ENCODE peak calls at places on chromosomes 7 and 10, in six cellular contexts. One of them, this sample, is unnamed.

GRCh38 chr10:79324032-79324695 is 23.1 kb upstream of the PPIF start:
- DNase-seq in K562: no peak
- DNase-seq in H1: no peak
- DNase-seq in GM12878: no peak
- DNase-seq in NT2/D1: no peak
- DNase-seq in HepG2: no peak
- DNase-seq in this sample: no peak

GRCh38 chr7:55074008-55074499 is 55.2 kb downstream of the EGFR start:
- DNase-seq in K562: no peak
- DNase-seq in H1: no peak
- DNase-seq in GM12878: peak; percentile 91
- DNase-seq in NT2/D1: no peak
- DNase-seq in HepG2: peak; percentile 44
- DNase-seq in this sample: peak; percentile 95

GRCh38 chr10:78326372-78326771 is 292.7 kb downstream of the RPS24 start:
- DNase-seq in K562: no peak
- DNase-seq in H1: no peak
- DNase-seq in GM12878: no peak
- DNase-seq in NT2/D1: no peak
- DNase-seq in HepG2: no peak
- DNase-seq in this sample: no peak

GRCh38 chr7:132735476-132735875 is 159.2 kb upstream of the PLXNA4 start:
- DNase-seq in K562: no peak
- DNase-seq in H1: no peak
- DNase-seq in GM12878: no peak
- DNase-seq in NT2/D1: no peak
- DNase-seq in HepG2: no peak
- DNase-seq in this sample: no peak

GRCh38 chr7:150824379-150825177 is 24.0 kb downstream of the TMEM176A start:
- DNase-seq in K562: peak; percentile 84
- DNase-seq in H1: no peak
- DNase-seq in GM12878: no peak
- DNase-seq in NT2/D1: no peak
- DNase-seq in HepG2: no peak
- DNase-seq in this sample: no peak

GRCh38 chr7:101783381-101784181 is 33.8 kb upstream of the CUX1 start:
- DNase-seq in K562: no peak
- DNase-seq in H1: no peak
- DNase-seq in GM12878: no peak
- DNase-seq in NT2/D1: no peak
- DNase-seq in HepG2: no peak
- DNase-seq in this sample: no peak

GRCh38 chr10:124180947-124181549 is 87.7 kb upstream of the CHST15 start:
- DNase-seq in K562: no peak
- DNase-seq in H1: peak; percentile 7
- DNase-seq in GM12878: peak; percentile 11
- DNase-seq in NT2/D1: no peak
- DNase-seq in HepG2: no peak
- DNase-seq in this sample: no peak

GRCh38 chr10:21482821-21483220 is 42.7 kb downstream of the SKIDA1 start:
- DNase-seq in K562: no peak
- DNase-seq in H1: no peak
- DNase-seq in GM12878: no peak
- DNase-seq in NT2/D1: no peak
- DNase-seq in HepG2: no peak
- DNase-seq in this sample: no peak

GRCh38 chr7:12554421-12554820 is 16.1 kb upstream of the SCIN start:
- DNase-seq in K562: no peak
- DNase-seq in H1: no peak
- DNase-seq in GM12878: no peak
- DNase-seq in NT2/D1: no peak
- DNase-seq in HepG2: no peak
- DNase-seq in this sample: no peak

GRCh38 chr7:148927141-148927540 is 43.0 kb upstream of the EZH2 start:
- DNase-seq in K562: no peak
- DNase-seq in H1: no peak
- DNase-seq in GM12878: no peak
- DNase-seq in NT2/D1: no peak
- DNase-seq in HepG2: no peak
- DNase-seq in this sample: no peak

GRCh38 chr10:130038019-130038555 is 72.5 kb downstream of the C10orf143 start:
- DNase-seq in K562: no peak
- DNase-seq in H1: peak; percentile 22
- DNase-seq in GM12878: no peak
- DNase-seq in NT2/D1: no peak
- DNase-seq in HepG2: no peak
- DNase-seq in this sample: no peak

GRCh38 chr7:80678703-80679102 is 40.3 kb downstream of the CD36 start:
- DNase-seq in K562: no peak
- DNase-seq in H1: no peak
- DNase-seq in GM12878: no peak
- DNase-seq in NT2/D1: no peak
- DNase-seq in HepG2: peak; percentile 87
- DNase-seq in this sample: no peak

GRCh38 chr10:124152139-124152780 is 58.9 kb upstream of the CHST15 start:
- DNase-seq in K562: no peak
- DNase-seq in H1: no peak
- DNase-seq in GM12878: no peak
- DNase-seq in NT2/D1: no peak
- DNase-seq in HepG2: peak; percentile 38
- DNase-seq in this sample: peak; percentile 87

GRCh38 chr7:140218656-140219055 is 41.9 kb upstream of the KDM7A start:
- DNase-seq in K562: no peak
- DNase-seq in H1: no peak
- DNase-seq in GM12878: no peak
- DNase-seq in NT2/D1: no peak
- DNase-seq in HepG2: no peak
- DNase-seq in this sample: no peak

GRCh38 chr7:79610905-79611304 is 157.4 kb upstream of the MAGI2 start:
- DNase-seq in K562: no peak
- DNase-seq in H1: no peak
- DNase-seq in GM12878: no peak
- DNase-seq in NT2/D1: no peak
- DNase-seq in HepG2: no peak
- DNase-seq in this sample: no peak

GRCh38 chr10:49135575-49136313 is 1.9 kb upstream of the FAM170B start:
- DNase-seq in K562: no peak
- DNase-seq in H1: no peak
- DNase-seq in GM12878: no peak
- DNase-seq in NT2/D1: no peak
- DNase-seq in HepG2: no peak
- DNase-seq in this sample: no peak

GRCh38 chr7:100706672-100707311 is 871 bp downstream of the POP7 start:
- DNase-seq in K562: peak; percentile 64
- DNase-seq in H1: no peak
- DNase-seq in GM12878: no peak
- DNase-seq in NT2/D1: no peak
- DNase-seq in HepG2: peak; percentile 61
- DNase-seq in this sample: no peak

GRCh38 chr7:47653550-47654351 is 71.8 kb upstream of the TNS3 start:
- DNase-seq in K562: no peak
- DNase-seq in H1: no peak
- DNase-seq in GM12878: no peak
- DNase-seq in NT2/D1: no peak
- DNase-seq in HepG2: no peak
- DNase-seq in this sample: no peak

GRCh38 chr10:95644935-95645334 is 11.6 kb downstream of the ALDH18A1 start:
- DNase-seq in K562: peak; percentile 39
- DNase-seq in H1: no peak
- DNase-seq in GM12878: no peak
- DNase-seq in NT2/D1: no peak
- DNase-seq in HepG2: no peak
- DNase-seq in this sample: no peak

GRCh38 chr7:155653773-155654172 is 9.3 kb downstream of the RBM33 start:
- DNase-seq in K562: no peak
- DNase-seq in H1: no peak
- DNase-seq in GM12878: no peak
- DNase-seq in NT2/D1: no peak
- DNase-seq in HepG2: no peak
- DNase-seq in this sample: no peak

GRCh38 chr10:88456730-88457129 is 126.4 kb downstream of the RNLS start:
- DNase-seq in K562: no peak
- DNase-seq in H1: no peak
- DNase-seq in GM12878: no peak
- DNase-seq in NT2/D1: no peak
- DNase-seq in HepG2: no peak
- DNase-seq in this sample: no peak

GRCh38 chr7:40551685-40552576 is 417.1 kb downstream of the SUGCT start:
- DNase-seq in K562: no peak
- DNase-seq in H1: no peak
- DNase-seq in GM12878: peak; percentile 11
- DNase-seq in NT2/D1: no peak
- DNase-seq in HepG2: peak; percentile 3
- DNase-seq in this sample: no peak

GRCh38 chr7:142939226-142939910 is at the start of gene LLCFC1:
- DNase-seq in K562: peak; percentile 72
- DNase-seq in H1: peak; percentile 71
- DNase-seq in GM12878: no peak
- DNase-seq in NT2/D1: peak; percentile 30
- DNase-seq in HepG2: peak; percentile 13
- DNase-seq in this sample: peak; percentile 19

GRCh38 chr10:50653142-50653541 is 29.4 kb upstream of the SGMS1 start:
- DNase-seq in K562: peak; percentile 24
- DNase-seq in H1: no peak
- DNase-seq in GM12878: no peak
- DNase-seq in NT2/D1: no peak
- DNase-seq in HepG2: no peak
- DNase-seq in this sample: peak; percentile 8

GRCh38 chr7:51882412-51882811 is 565.8 kb upstream of the COBL start:
- DNase-seq in K562: no peak
- DNase-seq in H1: no peak
- DNase-seq in GM12878: no peak
- DNase-seq in NT2/D1: no peak
- DNase-seq in HepG2: no peak
- DNase-seq in this sample: no peak

GRCh38 chr10:4770766-4771553 is 55.0 kb upstream of the AKR1E2 start:
- DNase-seq in K562: no peak
- DNase-seq in H1: no peak
- DNase-seq in GM12878: no peak
- DNase-seq in NT2/D1: no peak
- DNase-seq in HepG2: peak; percentile 47
- DNase-seq in this sample: peak; percentile 81

GRCh38 chr10:131906269-131906639 is 5.4 kb downstream of the PPP2R2D start:
- DNase-seq in K562: no peak
- DNase-seq in H1: no peak
- DNase-seq in GM12878: no peak
- DNase-seq in NT2/D1: no peak
- DNase-seq in HepG2: no peak
- DNase-seq in this sample: no peak

GRCh38 chr7:15495170-15495569 is 66.6 kb downstream of the AGMO start:
- DNase-seq in K562: no peak
- DNase-seq in H1: no peak
- DNase-seq in GM12878: no peak
- DNase-seq in NT2/D1: no peak
- DNase-seq in HepG2: no peak
- DNase-seq in this sample: no peak
- TF ChIP-seq ZNF274 in K562: no peak
- TF ChIP-seq ZNF274 in H1: no peak
- TF ChIP-seq ZNF274 in GM12878: no peak
- TF ChIP-seq ZNF274 in NT2/D1: no peak
- TF ChIP-seq ZNF274 in HepG2: no peak
- TF ChIP-seq ZNF274 in this sample: no peak

DNA sequence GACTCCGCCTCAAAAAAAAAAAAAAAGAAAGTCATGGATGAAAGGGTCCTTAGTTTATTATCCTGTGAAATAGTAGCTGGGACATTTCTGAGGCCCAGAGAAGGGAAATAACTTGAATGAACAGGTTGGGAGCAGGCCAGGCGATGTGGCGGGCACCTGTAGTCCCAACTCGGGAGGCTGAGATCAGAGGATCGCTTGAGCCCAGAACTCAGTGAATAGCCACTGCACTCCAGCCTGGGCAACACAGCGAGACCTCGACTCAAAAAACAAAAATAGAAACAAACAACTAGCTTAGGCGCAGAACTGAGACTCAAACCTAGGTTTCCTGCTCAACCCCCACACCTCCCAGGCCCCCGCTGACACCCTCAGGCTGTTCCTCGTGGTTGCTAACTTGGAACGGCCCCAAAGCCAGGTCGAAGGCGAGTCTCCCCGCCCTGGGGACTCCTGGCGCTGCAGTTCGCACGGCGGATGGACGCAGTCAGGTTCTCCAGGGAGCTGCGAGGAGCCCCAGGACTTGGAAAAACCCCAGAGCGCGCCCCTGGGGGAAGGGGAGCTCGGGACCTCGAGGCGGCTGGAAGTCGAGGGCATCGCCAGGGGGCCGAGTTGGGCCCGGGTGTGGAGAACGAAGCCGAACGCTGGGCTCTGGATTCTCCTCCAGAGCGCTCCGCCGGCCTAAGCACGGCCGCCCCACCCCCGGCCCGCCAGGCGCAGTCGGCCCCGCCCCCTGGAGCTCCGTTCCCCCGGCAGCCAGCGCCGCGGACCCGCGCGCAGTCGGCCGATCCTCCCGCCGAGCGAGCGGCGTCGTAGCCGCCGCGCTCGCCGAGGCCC is at the start of gene STOX1:
- DNase-seq in K562: peak; percentile 92
- DNase-seq in H1: peak; percentile 77
- DNase-seq in GM12878: no peak
- DNase-seq in NT2/D1: peak; percentile 32
- DNase-seq in HepG2: peak; percentile 43
- DNase-seq in this sample: peak; percentile 44
- TF ChIP-seq ZNF274 in K562: no peak
- TF ChIP-seq ZNF274 in H1: no peak
- TF ChIP-seq ZNF274 in GM12878: no peak
- TF ChIP-seq ZNF274 in NT2/D1: no peak
- TF ChIP-seq ZNF274 in HepG2: peak; percentile 83
- TF ChIP-seq ZNF274 in this sample: no peak

GRCh38 chr10:36592964-36593363 is 532.4 kb upstream of the ANKRD30A start:
- DNase-seq in K562: no peak
- DNase-seq in H1: no peak
- DNase-seq in GM12878: no peak
- DNase-seq in NT2/D1: no peak
- DNase-seq in HepG2: no peak
- DNase-seq in this sample: no peak

GRCh38 chr10:36603688-36604087 is 521.7 kb upstream of the ANKRD30A start:
- DNase-seq in K562: no peak
- DNase-seq in H1: no peak
- DNase-seq in GM12878: no peak
- DNase-seq in NT2/D1: no peak
- DNase-seq in HepG2: no peak
- DNase-seq in this sample: no peak

GRCh38 chr10:36602374-36602773 is 523.0 kb upstream of the ANKRD30A start:
- DNase-seq in K562: no peak
- DNase-seq in H1: no peak
- DNase-seq in GM12878: no peak
- DNase-seq in NT2/D1: no peak
- DNase-seq in HepG2: no peak
- DNase-seq in this sample: no peak

GRCh38 chr10:36597921-36598320 is 527.5 kb upstream of the ANKRD30A start:
- DNase-seq in K562: no peak
- DNase-seq in H1: no peak
- DNase-seq in GM12878: no peak
- DNase-seq in NT2/D1: no peak
- DNase-seq in HepG2: no peak
- DNase-seq in this sample: no peak
- TF ChIP-seq ZNF274 in K562: no peak
- TF ChIP-seq ZNF274 in H1: no peak
- TF ChIP-seq ZNF274 in GM12878: no peak
- TF ChIP-seq ZNF274 in NT2/D1: no peak
- TF ChIP-seq ZNF274 in HepG2: no peak
- TF ChIP-seq ZNF274 in this sample: no peak

GRCh38 chr10:75367098-75367497 is 34.5 kb downstream of the ZNF503 start:
- DNase-seq in K562: no peak
- DNase-seq in H1: no peak
- DNase-seq in GM12878: no peak
- DNase-seq in NT2/D1: no peak
- DNase-seq in HepG2: no peak
- DNase-seq in this sample: no peak
- TF ChIP-seq ZNF274 in K562: no peak
- TF ChIP-seq ZNF274 in H1: no peak
- TF ChIP-seq ZNF274 in GM12878: no peak
- TF ChIP-seq ZNF274 in NT2/D1: no peak
- TF ChIP-seq ZNF274 in HepG2: no peak
- TF ChIP-seq ZNF274 in this sample: no peak